ENCODE peak calls at places on chromosomes 1 and 21, in six cellular contexts. J is colonic mucosa, F is NCI-H1105 treated with DMSO at 0.1 percent for 48 hours, D is RPMI7951, G is fibroblast of the conjunctiva, X is fibroblast of pulmonary artery. Q is an unnamed sample.

GRCh38 chr1:9922342-9922741 is 12.3 kb upstream of the CTNNBIP1 start:
- DNase-seq in J (no peak), F (no peak), D (no peak), G (no peak), X (no peak), Q (no peak)

GRCh38 chr1:229757226-229757625 is 131.2 kb downstream of the URB2 start:
- DNase-seq in J (no peak), F (no peak), D (peak), G (no peak), X (no peak), Q (peak)

GRCh38 chr1:171343727-171344472 is 29.9 kb downstream of the FMO4 start:
- DNase-seq in J (no peak), F (peak), D (no peak), G (no peak), X (no peak), Q (no peak)

GRCh38 chr1:240413732-240414131 is 198.2 kb downstream of the GREM2 start:
- DNase-seq in J (no peak), F (no peak), D (peak), G (no peak), X (peak), Q (no peak)

GRCh38 chr1:91879739-91880138 is 6.2 kb downstream of the TGFBR3 start:
- DNase-seq in J (no peak), F (no peak), D (peak), G (no peak), X (no peak), Q (no peak)

GRCh38 chr21:26766826-26767325 is 78.3 kb downstream of the ADAMTS1 start:
- DNase-seq in J (no peak), F (no peak), D (no peak), G (no peak), X (no peak), Q (no peak)

GRCh38 chr1:85339089-85339488 is 62.7 kb upstream of the BCL10 start:
- DNase-seq in J (no peak), F (no peak), D (peak), G (no peak), X (peak), Q (peak)

GRCh38 chr1:100927276-100927675 is 31.4 kb downstream of the SLC30A7 start:
- DNase-seq in J (no peak), F (no peak), D (no peak), G (no peak), X (no peak), Q (no peak)

GRCh38 chr1:112614460-112615065 is 4.4 kb downstream of the ST7L start:
- DNase-seq in J (no peak), F (peak), D (peak), G (peak), X (peak), Q (peak)

GRCh38 chr1:219174672-219175564 is 1.2 kb downstream of the LYPLAL1 start:
- DNase-seq in J (peak), F (no peak), D (peak), G (peak), X (peak), Q (peak)

GRCh38 chr1:221832151-221832550 is 90.3 kb upstream of the DUSP10 start:
- DNase-seq in J (no peak), F (no peak), D (peak), G (no peak), X (no peak), Q (peak)

GRCh38 chr1:236394905-236395779 is 1.1 kb downstream of the EDARADD start:
- DNase-seq in J (peak), F (peak), D (peak), G (no peak), X (peak), Q (peak)

GRCh38 chr1:143584508-143584907 is 387.3 kb downstream of the FAM72C start:
- DNase-seq in J (no peak), F (no peak), D (no peak), G (no peak), X (no peak), Q (no peak)

GRCh38 chr1:223706077-223706988 is 6.0 kb upstream of the CAPN2 start:
- DNase-seq in J (peak), F (peak), D (peak), G (peak), X (peak), Q (peak)

GRCh38 chr1:37234941-37235418 is 200.7 kb upstream of the GRIK3 start:
- DNase-seq in J (no peak), F (peak), D (no peak), G (no peak), X (no peak), Q (no peak)

GRCh38 chr1:89260575-89261275 is 11.9 kb downstream of the GBP5 start:
- DNase-seq in J (no peak), F (no peak), D (peak), G (no peak), X (peak), Q (no peak)

GRCh38 chr1:59360170-59360569 is 63.3 kb downstream of the FGGY start:
- DNase-seq in J (no peak), F (no peak), D (peak), G (peak), X (peak), Q (peak)

GRCh38 chr21:46532080-46532479 is 72.8 kb downstream of the S100B start:
- DNase-seq in J (no peak), F (no peak), D (no peak), G (no peak), X (no peak), Q (no peak)

GRCh38 chr1:165235777-165236285 is 120.7 kb downstream of the LMX1A start:
- DNase-seq in J (no peak), F (peak), D (no peak), G (no peak), X (no peak), Q (peak)

GRCh38 chr1:228059536-228060457 is 22.7 kb upstream of the ARF1 start:
- DNase-seq in J (peak), F (peak), D (peak), G (no peak), X (peak), Q (peak)

GRCh38 chr21:38863843-38864363 is 58.2 kb downstream of the ETS2 start:
- DNase-seq in J (no peak), F (no peak), D (no peak), G (no peak), X (no peak), Q (no peak)

GRCh38 chr1:94831636-94832035 is 11.5 kb downstream of the SLC44A3 start:
- DNase-seq in J (no peak), F (no peak), D (no peak), G (no peak), X (no peak), Q (no peak)

GRCh38 chr1:59027176-59027575 is 243.3 kb upstream of the JUN start:
- DNase-seq in J (no peak), F (no peak), D (no peak), G (no peak), X (peak), Q (no peak)

GRCh38 chr1:98368995-98369394 is 292.5 kb upstream of the SNX7 start:
- DNase-seq in J (no peak), F (no peak), D (no peak), G (no peak), X (no peak), Q (no peak)

GRCh38 chr1:22870201-22870871 is 102.3 kb downstream of the LACTBL1 start:
- DNase-seq in J (no peak), F (peak), D (peak), G (no peak), X (peak), Q (peak)

GRCh38 chr1:67746299-67746698 is 61.3 kb downstream of the GADD45A start:
- DNase-seq in J (peak), F (no peak), D (peak), G (no peak), X (no peak), Q (no peak)

Q was measured in Daoy.